ENCODE peak calls at places on chromosomes 2 and 18, in four cellular contexts. X is tibial nerve, Y is stomach, Z is sigmoid colon. B is an unnamed sample. For H3K4me1, the result is how much of the 10 kb centered on the place peaks cover.

GRCh38 chr2:237432484-237433092 is 18.6 kb upstream of the COL6A3 start:
- DNase-seq in X (no peak), Y (no peak), Z (no peak), B (no peak)

GRCh38 chr18:45521777-45522176 is 93.5 kb upstream of the SLC14A2 start:
- DNase-seq in X (no peak), Y (no peak), Z (no peak), B (no peak)

GRCh38 chr18:29488617-29489016 is 1311.7 kb upstream of the CDH2 start:
- DNase-seq in X (no peak), Y (no peak), Z (no peak), B (no peak)

GRCh38 chr2:116810071-116810470 is 1004.4 kb upstream of the DDX18 start:
- DNase-seq in X (no peak), Y (no peak), Z (no peak), B (peak)

GRCh38 chr2:104040739-104041138 is 813.2 kb upstream of the POU3F3 start:
- DNase-seq in X (no peak), Y (no peak), Z (no peak), B (no peak)

GRCh38 chr2:8324164-8324848 is 357.6 kb upstream of the ID2 start:
- DNase-seq in X (no peak), Y (no peak), Z (no peak), B (no peak)

GRCh38 chr2:45287040-45287439 is 277.8 kb upstream of the SIX2 start:
- DNase-seq in X (no peak), Y (no peak), Z (no peak), B (no peak)

GRCh38 chr2:124024491-124025348 is at the start of gene CNTNAP5:
- DNase-seq in X (no peak), Y (peak), Z (no peak), B (peak)

GRCh38 chr2:73063909-73064875 is 7.3 kb downstream of the SFXN5 start:
- DNase-seq in X (no peak), Y (no peak), Z (no peak), B (peak)

GRCh38 chr18:36297419-36298112 is at the start of gene FHOD3:
- DNase-seq in X (no peak), Y (peak), Z (peak), B (peak)

GRCh38 chr2:67782443-67782842 is 280.4 kb downstream of the C1D start:
- DNase-seq in X (no peak), Y (no peak), Z (peak), B (no peak)

GRCh38 chr2:24110660-24111303 is 12.4 kb downstream of the PFN4 start:
- DNase-seq in X (no peak), Y (no peak), Z (no peak), B (no peak)

GRCh38 chr2:161237397-161238263 is 70.6 kb upstream of the PSMD14 start:
- DNase-seq in X (peak), Y (peak), Z (peak), B (peak)

DNA sequence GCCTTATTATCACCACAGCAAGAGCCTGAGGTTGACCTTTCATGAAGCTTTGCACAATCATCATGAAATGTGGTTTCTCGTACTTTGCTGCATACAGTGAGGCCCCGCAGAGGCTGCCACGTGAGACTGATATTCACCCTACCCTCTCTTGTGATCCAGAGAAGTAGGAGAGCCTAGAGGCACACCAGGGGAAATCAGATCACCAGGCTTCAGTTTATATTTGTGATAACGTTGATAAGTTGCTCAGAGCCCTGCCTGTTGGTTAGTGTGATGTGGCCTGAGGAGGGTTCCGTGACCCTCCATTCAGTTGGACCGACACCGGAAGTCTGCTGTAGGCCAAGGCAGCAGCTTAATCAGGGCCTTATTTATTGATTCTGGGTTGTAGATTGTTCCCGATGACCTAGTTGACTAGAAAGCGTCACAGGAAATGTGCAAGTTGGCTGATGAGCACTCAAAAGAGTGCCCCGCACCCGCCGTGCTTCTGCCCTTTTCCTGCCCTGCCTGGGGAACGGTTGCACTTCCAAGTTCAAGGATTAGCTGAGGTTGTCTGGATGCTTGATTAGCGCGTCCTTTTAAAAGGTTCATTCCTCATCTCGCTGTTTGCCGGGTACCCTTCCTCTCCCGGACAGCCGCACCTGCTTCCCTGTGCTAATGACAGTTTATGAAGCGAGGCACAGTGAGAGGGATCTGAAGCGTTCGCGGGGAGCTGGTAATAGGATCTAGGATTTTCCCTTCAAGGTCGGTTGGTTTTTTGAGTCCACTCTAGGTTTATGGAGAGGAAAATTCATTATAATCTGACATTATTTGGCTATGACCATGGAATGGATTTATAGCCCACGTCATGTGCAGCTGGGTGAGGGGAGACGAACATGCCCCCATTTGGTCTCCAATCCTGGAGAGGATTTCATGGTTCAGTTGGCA is 146.4 kb downstream of the SH3RF3 start:
- DNase-seq in X (no peak), Y (no peak), Z (no peak), B (no peak)
- TF ChIP-seq EP300 in X (no peak), Y (no peak), Z (no peak), B (no peak)

DNA sequence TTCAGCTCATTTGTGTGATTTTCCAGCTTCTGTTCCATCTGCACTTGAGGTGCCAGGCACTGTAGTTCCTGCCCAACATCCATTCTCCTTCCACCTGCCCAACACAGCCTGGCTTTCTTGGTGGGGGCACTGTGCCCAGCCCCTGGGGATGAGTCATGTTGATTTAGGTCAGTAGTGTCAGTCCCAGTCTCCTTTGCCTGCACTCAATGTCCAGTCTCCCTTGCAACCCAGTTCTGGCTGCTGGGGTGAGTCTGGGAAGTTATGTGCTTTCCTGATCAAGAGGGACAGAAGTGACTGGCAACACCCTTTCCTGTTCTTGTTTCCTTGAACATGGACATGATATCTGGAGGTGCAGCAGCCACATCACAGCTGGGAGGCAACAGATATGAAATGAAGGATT is 1.5 kb upstream of the ASB18 start:
- DNase-seq in X (no peak), Y (no peak), Z (no peak), B (no peak)
- H3K4me1 ChIP-seq in X (under half), Y (under half), Z (under half), B (under half)

GRCh38 chr2:29195796-29196195 is 80.6 kb downstream of the CLIP4 start:
- DNase-seq in X (no peak), Y (no peak), Z (no peak), B (no peak)
- TF ChIP-seq EP300 in X (no peak), Y (no peak), Z (no peak), B (no peak)

GRCh38 chr2:232327089-232328037 is 51.2 kb upstream of the ALPP start:
- DNase-seq in X (peak), Y (peak), Z (peak), B (peak)

GRCh38 chr2:232330068-232330999 is 48.2 kb upstream of the ALPP start:
- DNase-seq in X (no peak), Y (no peak), Z (peak), B (no peak)

GRCh38 chr2:232328038-232328435 is 50.5 kb upstream of the ALPP start:
- DNase-seq in X (no peak), Y (no peak), Z (peak), B (no peak)

GRCh38 chr2:232329716-232330067 is 48.9 kb upstream of the ALPP start:
- DNase-seq in X (no peak), Y (no peak), Z (no peak), B (no peak)

GRCh38 chr2:232328516-232329460 is 49.8 kb upstream of the ALPP start:
- DNase-seq in X (no peak), Y (no peak), Z (peak), B (no peak)
- H3K4me1 ChIP-seq in X (under half), Y (under half), Z (under half), B (under half)

GRCh38 chr18:3177902-3178687 is 41.7 kb downstream of the MYOM1 start:
- DNase-seq in X (peak), Y (peak), Z (peak), B (peak)
- TF ChIP-seq EP300 in X (peak), Y (peak), Z (no peak), B (no peak)

GRCh38 chr2:11376071-11376470 is 31.6 kb upstream of the ROCK2 start:
- DNase-seq in X (no peak), Y (no peak), Z (no peak), B (no peak)
- H3K4me1 ChIP-seq in X (under half), Y (under half), Z (under half), B (under half)

GRCh38 chr2:196410008-196410407 is 229.5 kb upstream of the CCDC150 start:
- DNase-seq in X (no peak), Y (no peak), Z (no peak), B (no peak)

GRCh38 chr2:196409376-196409775 is 230.1 kb upstream of the CCDC150 start:
- DNase-seq in X (no peak), Y (no peak), Z (no peak), B (no peak)

GRCh38 chr2:196415384-196415783 is 224.1 kb upstream of the CCDC150 start:
- DNase-seq in X (no peak), Y (no peak), Z (no peak), B (no peak)

DNA sequence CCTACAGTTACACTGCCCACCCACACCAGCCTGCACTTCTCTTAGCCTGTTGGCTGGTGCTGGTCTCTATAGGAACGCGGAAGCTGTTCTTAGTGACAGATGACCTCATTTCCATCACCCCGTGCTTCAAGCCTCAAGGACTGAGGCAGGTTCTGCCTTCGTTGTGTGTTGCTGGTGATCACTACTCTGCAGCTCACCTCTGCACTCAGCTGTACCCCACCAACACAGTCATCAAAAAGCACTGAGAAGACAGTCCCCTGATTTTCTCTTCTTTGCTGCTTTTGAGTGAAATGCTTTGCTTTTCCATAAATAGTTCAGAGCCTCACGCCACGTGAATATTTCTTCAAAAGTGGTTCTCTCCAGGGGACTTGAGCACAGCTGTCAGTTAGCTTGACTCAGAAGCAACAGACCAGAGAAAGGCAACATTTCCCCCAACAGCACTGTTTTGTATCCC is 225.7 kb upstream of the CCDC150 start:
- DNase-seq in X (no peak), Y (no peak), Z (no peak), B (no peak)
- TF ChIP-seq EP300 in X (no peak), Y (no peak), Z (no peak), B (no peak)

DNA sequence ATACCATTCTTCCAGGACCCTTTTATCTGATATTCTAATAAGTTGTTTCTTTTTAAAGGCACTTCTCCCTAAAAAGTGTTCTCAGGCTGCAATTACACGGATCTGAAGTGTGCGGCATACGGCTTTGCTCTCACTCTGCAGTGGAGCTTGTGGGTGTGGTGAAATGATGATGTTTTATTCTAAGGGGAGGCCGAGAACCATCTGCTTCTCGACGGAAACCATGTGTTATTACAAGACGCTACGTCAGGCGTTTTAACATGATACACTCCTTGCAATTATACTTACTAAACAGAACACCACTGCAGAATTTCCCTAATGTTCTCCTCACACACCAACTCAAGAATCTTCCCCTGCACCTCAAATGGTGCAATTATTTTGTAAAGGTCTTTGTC is 34.9 kb upstream of the CTDP1 start:
- DNase-seq in X (no peak), Y (no peak), Z (peak), B (no peak)
- H3K4me1 ChIP-seq in X (under half), Y (under half), Z (under half), B (under half)